ENCODE peak calls at places on chromosomes 5 and 9, in ten cellular contexts. T, G, Y, X, P, U, A, H, E and K are unnamed samples.

GRCh38 chr5:141001854-141002666 is 35.8 kb downstream of the PCDHAC2 start:
- DNase-seq in T (peak), G (peak), Y (peak), X (no peak), P (no peak), U (peak), A (peak), H (peak), E (no peak), K (peak)

GRCh38 chr9:36191290-36191645 is 547 bp downstream of the CLTA start:
- DNase-seq in T (no peak), G (peak), Y (no peak), X (no peak), P (peak), U (peak), A (peak), H (peak), E (peak), K (peak)

GRCh38 chr9:36401179-36401740 is 1.2 kb upstream of the RNF38 start:
- DNase-seq in T (no peak), G (peak), Y (no peak), X (peak), P (no peak), U (no peak), A (no peak), H (no peak), E (no peak), K (peak)

GRCh38 chr9:128396970-128397613 is 23.6 kb upstream of the CERCAM start:
- DNase-seq in T (peak), G (no peak), Y (no peak), X (peak), P (peak), U (peak), A (no peak), H (no peak), E (no peak), K (peak)

GRCh38 chr9:19009566-19009965 is 23.4 kb downstream of the SAXO1 start:
- DNase-seq in T (no peak), G (no peak), Y (no peak), X (no peak), P (no peak), U (no peak), A (no peak), H (no peak), E (no peak), K (no peak)

GRCh38 chr5:67639311-67639710 is 442.7 kb upstream of the CD180 start:
- DNase-seq in T (peak), G (no peak), Y (no peak), X (no peak), P (no peak), U (no peak), A (no peak), H (no peak), E (no peak), K (peak)

GRCh38 chr5:4989121-4989520 is 151.0 kb upstream of the ADAMTS16 start:
- DNase-seq in T (no peak), G (no peak), Y (no peak), X (no peak), P (no peak), U (no peak), A (no peak), H (peak), E (no peak), K (no peak)

GRCh38 chr5:77957-78804 is 13.8 kb upstream of the PLEKHG4B start:
- DNase-seq in T (no peak), G (no peak), Y (no peak), X (peak), P (peak), U (peak), A (no peak), H (peak), E (peak), K (no peak)

GRCh38 chr9:96031366-96031824 is 155.9 kb downstream of the ERCC6L2 start:
- DNase-seq in T (no peak), G (peak), Y (peak), X (peak), P (no peak), U (peak), A (no peak), H (peak), E (no peak), K (peak)

GRCh38 chr5:140131967-140132409 is 6.3 kb downstream of the IGIP start:
- DNase-seq in T (no peak), G (peak), Y (no peak), X (peak), P (peak), U (peak), A (no peak), H (peak), E (no peak), K (peak)

GRCh38 chr5:91420879-91421278 is 37.8 kb upstream of the ARRDC3 start:
- DNase-seq in T (no peak), G (no peak), Y (no peak), X (no peak), P (peak), U (no peak), A (no peak), H (peak), E (no peak), K (no peak)

GRCh38 chr9:20208156-20208555 is 414.1 kb downstream of the MLLT3 start:
- DNase-seq in T (no peak), G (no peak), Y (no peak), X (no peak), P (no peak), U (no peak), A (no peak), H (no peak), E (no peak), K (no peak)

GRCh38 chr9:121326130-121326838 is 43.8 kb downstream of the STOM start:
- DNase-seq in T (peak), G (peak), Y (peak), X (peak), P (no peak), U (peak), A (peak), H (peak), E (peak), K (peak)

GRCh38 chr9:136567651-136568287 is 21.9 kb upstream of the NOTCH1 start:
- DNase-seq in T (peak), G (peak), Y (peak), X (peak), P (no peak), U (peak), A (no peak), H (peak), E (peak), K (peak)

GRCh38 chr5:31671339-31671741 is 32.4 kb downstream of the PDZD2 start:
- DNase-seq in T (peak), G (no peak), Y (no peak), X (no peak), P (no peak), U (no peak), A (peak), H (no peak), E (no peak), K (peak)

GRCh38 chr5:143434261-143435206 is 31.0 kb upstream of the NR3C1 start:
- DNase-seq in T (no peak), G (peak), Y (no peak), X (no peak), P (no peak), U (no peak), A (no peak), H (no peak), E (peak), K (no peak)

GRCh38 chr5:137217599-137218200 is 281.4 kb downstream of the SPOCK1 start:
- DNase-seq in T (no peak), G (no peak), Y (no peak), X (no peak), P (peak), U (no peak), A (no peak), H (peak), E (no peak), K (no peak)

GRCh38 chr5:134175874-134176522 is 752 bp downstream of the SKP1 start:
- DNase-seq in T (no peak), G (peak), Y (no peak), X (peak), P (peak), U (no peak), A (no peak), H (peak), E (no peak), K (no peak)

GRCh38 chr5:137395011-137395755 is 103.9 kb downstream of the SPOCK1 start:
- DNase-seq in T (no peak), G (no peak), Y (no peak), X (no peak), P (no peak), U (no peak), A (no peak), H (no peak), E (no peak), K (no peak)

GRCh38 chr9:33374634-33375237 is 27.6 kb downstream of the AQP7 start:
- DNase-seq in T (peak), G (peak), Y (no peak), X (peak), P (peak), U (peak), A (peak), H (peak), E (peak), K (peak)

GRCh38 chr5:16819522-16820167 is 116.4 kb downstream of the MYO10 start:
- DNase-seq in T (no peak), G (no peak), Y (peak), X (no peak), P (no peak), U (no peak), A (no peak), H (no peak), E (no peak), K (no peak)

GRCh38 chr9:15401266-15401665 is 21.4 kb upstream of the SNAPC3 start:
- DNase-seq in T (no peak), G (no peak), Y (no peak), X (no peak), P (no peak), U (peak), A (no peak), H (no peak), E (no peak), K (no peak)

GRCh38 chr5:144150996-144151395 is 19.5 kb downstream of the YIPF5 start:
- DNase-seq in T (no peak), G (no peak), Y (no peak), X (no peak), P (no peak), U (no peak), A (no peak), H (no peak), E (no peak), K (no peak)

GRCh38 chr5:134917070-134917831 is 12.3 kb downstream of the PCBD2 start:
- DNase-seq in T (no peak), G (peak), Y (peak), X (no peak), P (no peak), U (no peak), A (no peak), H (no peak), E (no peak), K (no peak)

GRCh38 chr5:7897014-7897600 is 28.2 kb downstream of the MTRR start:
- DNase-seq in T (no peak), G (peak), Y (no peak), X (no peak), P (peak), U (no peak), A (no peak), H (peak), E (peak), K (peak)

GRCh38 chr9:32681751-32682150 is 46.3 kb upstream of the TAF1L start:
- DNase-seq in T (no peak), G (no peak), Y (no peak), X (no peak), P (no peak), U (no peak), A (no peak), H (no peak), E (no peak), K (no peak)

GRCh38 chr9:34603610-34604231 is 8.2 kb downstream of the RPP25L start:
- DNase-seq in T (peak), G (peak), Y (no peak), X (peak), P (peak), U (peak), A (peak), H (peak), E (peak), K (peak)

GRCh38 chr5:115186794-115187193 is 17.1 kb upstream of the TRIM36 start:
- DNase-seq in T (no peak), G (no peak), Y (no peak), X (no peak), P (no peak), U (no peak), A (no peak), H (no peak), E (peak), K (no peak)

GRCh38 chr9:114445616-114446015 is 57.8 kb upstream of the AKNA start:
- DNase-seq in T (no peak), G (no peak), Y (no peak), X (no peak), P (no peak), U (no peak), A (no peak), H (no peak), E (no peak), K (no peak)

GRCh38 chr9:129954868-129955550 is 88.0 kb downstream of the FNBP1 start:
- DNase-seq in T (no peak), G (no peak), Y (no peak), X (no peak), P (peak), U (no peak), A (no peak), H (peak), E (no peak), K (peak)

GRCh38 chr5:7849531-7850240 is 1.2 kb downstream of the CFAP90 start:
- DNase-seq in T (peak), G (peak), Y (peak), X (peak), P (no peak), U (peak), A (peak), H (peak), E (no peak), K (peak)

GRCh38 chr5:151738125-151738848 is 20.1 kb downstream of the ATOX1 start:
- DNase-seq in T (no peak), G (no peak), Y (no peak), X (no peak), P (no peak), U (no peak), A (no peak), H (no peak), E (no peak), K (peak)

GRCh38 chr5:64836786-64837185 is 68.1 kb downstream of the CWC27 start:
- DNase-seq in T (no peak), G (no peak), Y (no peak), X (no peak), P (no peak), U (no peak), A (no peak), H (no peak), E (no peak), K (no peak)

GRCh38 chr5:158838788-158839187 is 260.9 kb downstream of the EBF1 start:
- DNase-seq in T (no peak), G (no peak), Y (no peak), X (no peak), P (no peak), U (no peak), A (no peak), H (no peak), E (no peak), K (no peak)

GRCh38 chr5:77990020-77990419 is 213.9 kb upstream of the TBCA start:
- DNase-seq in T (no peak), G (no peak), Y (no peak), X (no peak), P (no peak), U (no peak), A (no peak), H (no peak), E (no peak), K (no peak)

GRCh38 chr9:126304946-126305370 is 21.7 kb upstream of the MVB12B start:
- DNase-seq in T (no peak), G (no peak), Y (no peak), X (no peak), P (peak), U (no peak), A (no peak), H (no peak), E (no peak), K (no peak)

DNA sequence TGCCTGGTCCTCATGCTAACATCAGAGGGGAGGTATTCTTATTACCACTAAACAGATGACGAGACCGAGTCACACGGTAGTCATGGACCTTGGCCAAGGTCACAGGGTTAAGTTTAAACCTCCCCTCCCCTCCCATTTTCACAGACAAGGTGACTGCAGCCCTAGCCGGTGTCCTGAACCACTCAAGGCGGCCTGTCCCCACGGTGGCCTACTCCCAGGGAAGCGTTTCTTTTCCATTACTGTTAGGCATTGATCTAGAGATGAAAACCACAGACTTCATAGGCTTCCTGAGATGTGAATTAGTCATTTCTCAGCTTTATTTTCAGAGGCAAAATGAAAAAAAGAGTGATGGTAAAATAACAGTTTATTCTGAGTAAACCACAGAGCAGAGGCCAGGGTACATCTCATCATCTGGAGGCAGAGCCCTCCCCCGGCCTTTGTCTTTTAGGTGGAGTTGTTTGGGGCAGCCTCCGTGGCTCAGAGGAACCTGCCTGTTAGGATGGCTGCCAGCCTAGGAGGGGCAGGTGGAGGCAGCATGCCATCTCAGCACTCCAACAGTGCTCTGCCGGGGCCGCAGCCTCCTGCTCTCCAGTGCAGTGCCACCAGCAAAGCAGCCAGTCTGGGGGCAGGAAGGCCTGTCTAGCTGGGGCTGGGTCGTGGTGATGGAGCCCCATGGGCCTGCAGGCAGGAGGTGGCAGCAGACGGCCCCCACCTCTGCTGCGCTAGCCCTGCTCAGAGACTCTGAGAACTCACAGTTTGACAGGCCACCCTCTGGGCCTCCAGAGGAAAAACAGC is 71.2 kb downstream of the RAPGEF1 start:
- DNase-seq in T (no peak), G (peak), Y (peak), X (no peak), P (peak), U (peak), A (no peak), H (no peak), E (peak), K (no peak)
- TF ChIP-seq POLR2A in T (no peak), G (no peak), Y (no peak), X (no peak), P (no peak), U (no peak), A (no peak), H (no peak), E (no peak), K (no peak)

GRCh38 chr5:79001471-79001870 is 16.4 kb upstream of the ARSB start:
- DNase-seq in T (no peak), G (no peak), Y (no peak), X (no peak), P (no peak), U (no peak), A (no peak), H (peak), E (no peak), K (no peak)
- TF ChIP-seq POLR2A in T (no peak), G (no peak), Y (no peak), X (no peak), P (no peak), U (no peak), A (no peak), H (no peak), E (no peak), K (no peak)

DNA sequence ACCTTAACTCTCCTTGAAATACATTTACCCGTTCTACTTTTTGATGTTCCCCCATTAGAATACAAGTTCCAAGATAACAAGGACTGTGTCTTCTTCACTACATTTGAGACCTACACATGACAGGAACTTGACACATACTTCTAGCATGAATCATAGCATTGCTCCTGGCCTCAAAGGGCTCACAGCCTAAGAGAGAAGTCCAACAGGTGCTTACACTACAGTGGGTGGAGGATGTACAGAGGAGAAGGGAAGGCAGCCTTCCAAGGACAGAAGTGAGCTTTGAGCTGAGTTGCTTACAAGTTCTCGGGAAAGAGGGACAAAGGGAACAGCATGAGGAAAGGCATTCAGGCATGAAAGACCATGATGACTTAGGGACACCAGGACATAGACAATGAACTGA is 56.9 kb upstream of the MSX2 start:
- DNase-seq in T (no peak), G (no peak), Y (no peak), X (no peak), P (no peak), U (no peak), A (no peak), H (no peak), E (no peak), K (no peak)
- TF ChIP-seq POLR2A in T (no peak), G (no peak), Y (no peak), X (no peak), P (no peak), U (no peak), A (no peak), H (no peak), E (no peak), K (no peak)

DNA sequence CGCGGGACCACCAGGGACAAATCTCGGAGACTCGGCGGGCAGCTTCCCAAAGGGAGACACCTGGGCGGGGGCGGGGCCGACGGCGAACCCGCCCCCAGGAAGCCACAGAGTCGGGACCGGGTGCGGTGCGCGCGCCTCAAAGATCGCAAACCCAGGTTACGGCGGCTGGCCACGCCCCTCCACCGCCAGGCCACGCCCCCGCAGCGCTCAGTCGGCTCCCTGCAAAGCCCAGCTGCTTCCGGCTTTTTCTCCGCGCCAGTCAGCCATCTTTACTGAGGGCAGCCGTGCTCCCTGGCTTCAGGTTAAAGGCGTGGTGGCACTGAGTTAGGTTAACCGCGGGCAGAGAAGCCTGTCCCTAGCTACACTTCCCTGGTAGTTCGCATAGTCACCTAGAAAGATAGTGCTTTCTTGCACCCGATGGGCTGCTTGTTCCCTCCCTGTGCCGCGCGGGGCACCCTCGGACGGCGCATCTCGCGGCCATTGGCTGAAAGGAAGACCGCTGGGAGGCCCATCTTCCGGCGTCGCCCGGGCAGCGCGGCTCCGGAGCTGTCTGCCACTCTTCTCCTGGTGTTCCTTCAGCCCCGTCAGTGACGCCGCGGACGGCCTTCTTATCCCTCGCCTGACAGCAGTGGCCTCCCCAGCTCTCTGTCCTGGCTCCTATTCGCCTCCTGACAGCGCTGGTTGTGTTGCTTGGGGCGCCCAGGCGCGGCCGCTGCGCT is at the start of gene TBC1D2:
- DNase-seq in T (peak), G (peak), Y (peak), X (peak), P (peak), U (peak), A (peak), H (peak), E (peak), K (peak)
- TF ChIP-seq POLR2A in T (no peak), G (no peak), Y (no peak), X (peak), P (peak), U (no peak), A (peak), H (peak), E (peak), K (no peak)

GRCh38 chr9:137879566-137880150 is 2.1 kb downstream of the CACNA1B start:
- DNase-seq in T (no peak), G (no peak), Y (peak), X (no peak), P (no peak), U (no peak), A (no peak), H (no peak), E (no peak), K (no peak)

GRCh38 chr9:137880160-137880975 is 2.8 kb downstream of the CACNA1B start:
- DNase-seq in T (no peak), G (no peak), Y (peak), X (no peak), P (peak), U (no peak), A (no peak), H (no peak), E (no peak), K (no peak)

GRCh38 chr9:137882506-137882821 is 4.9 kb downstream of the CACNA1B start:
- DNase-seq in T (no peak), G (no peak), Y (peak), X (no peak), P (no peak), U (no peak), A (no peak), H (no peak), E (no peak), K (no peak)

GRCh38 chr9:137881591-137882505 is 4.3 kb downstream of the CACNA1B start:
- DNase-seq in T (no peak), G (peak), Y (peak), X (no peak), P (no peak), U (no peak), A (no peak), H (no peak), E (no peak), K (no peak)

GRCh38 chr9:137880976-137881530 is 3.5 kb downstream of the CACNA1B start:
- DNase-seq in T (no peak), G (no peak), Y (no peak), X (no peak), P (no peak), U (no peak), A (no peak), H (no peak), E (no peak), K (no peak)
- TF ChIP-seq POLR2A in T (no peak), G (no peak), Y (no peak), X (no peak), P (no peak), U (no peak), A (no peak), H (no peak), E (no peak), K (no peak)